ENCODE peak calls at places on chromosomes 6 and 20, in five cellular contexts. N is K562, W is GM12878, U is HCT116, J is H1. C is an unnamed sample.

GRCh38 chr6:153947817-153948447 is 91.1 kb upstream of the OPRM1 start:
- DNase-seq in W (no peak), N (peak; percentile 21), J (peak; percentile 69), U (peak; percentile 21), C (peak; percentile 20)

GRCh38 chr20:23409800-23410199 is 11.5 kb downstream of the NAPB start:
- DNase-seq in W (no peak), U (no peak), N (no peak), J (no peak), C (no peak)

GRCh38 chr6:148304976-148305375 is 37.7 kb upstream of the SASH1 start:
- DNase-seq in N (no peak), J (no peak), U (no peak), W (no peak), C (no peak)

GRCh38 chr6:125444234-125444949 is 142.6 kb upstream of the HDDC2 start:
- DNase-seq in U (no peak), W (no peak), J (no peak), N (no peak), C (no peak)

GRCh38 chr6:112804638-112805330 is 457.7 kb downstream of the RFPL4B start:
- DNase-seq in J (no peak), N (no peak), W (no peak), U (no peak), C (no peak)

GRCh38 chr6:129754750-129755149 is 44.8 kb upstream of the ARHGAP18 start:
- DNase-seq in U (no peak), J (no peak), W (no peak), N (no peak), C (no peak)

GRCh38 chr6:87082160-87082721 is 12.7 kb downstream of the CGA start:
- DNase-seq in J (no peak), U (no peak), W (no peak), N (no peak), C (no peak)

GRCh38 chr6:134720353-134721094 is 229.4 kb downstream of the ALDH8A1 start:
- DNase-seq in W (no peak), U (no peak), J (no peak), N (no peak), C (no peak)

GRCh38 chr6:45351667-45352066 is 23.5 kb downstream of the RUNX2 start:
- DNase-seq in W (no peak), N (peak; percentile 16), J (no peak), U (no peak), C (no peak)

GRCh38 chr6:7827142-7827541 is 83.4 kb downstream of the TXNDC5 start:
- DNase-seq in J (no peak), U (no peak), W (no peak), N (no peak), C (no peak)

GRCh38 chr20:61803903-61804804 is 261.5 kb downstream of the TAF4 start:
- DNase-seq in U (no peak), J (no peak), W (peak; percentile 3), N (no peak), C (no peak)

GRCh38 chr20:2738734-2739398 is 46.3 kb downstream of the EBF4 start:
- DNase-seq in U (no peak), J (peak; percentile 45), W (no peak), N (no peak), C (no peak)

GRCh38 chr6:22313796-22314195 is 17.0 kb upstream of the PRL start:
- DNase-seq in J (no peak), N (no peak), U (no peak), W (no peak), C (no peak)

GRCh38 chr6:82750570-82750969 is 315.1 kb downstream of the UBE3D start:
- DNase-seq in W (no peak), U (no peak), N (no peak), J (no peak), C (no peak)

GRCh38 chr6:165231581-165232276 is 77.7 kb downstream of the C6orf118 start:
- DNase-seq in U (peak; percentile 6), J (no peak), W (no peak), N (no peak), C (no peak)

GRCh38 chr6:52547647-52548352 is 29.1 kb downstream of the TRAM2 start:
- DNase-seq in J (no peak), W (no peak), U (no peak), N (peak; percentile 32), C (peak; percentile 83)

DNA sequence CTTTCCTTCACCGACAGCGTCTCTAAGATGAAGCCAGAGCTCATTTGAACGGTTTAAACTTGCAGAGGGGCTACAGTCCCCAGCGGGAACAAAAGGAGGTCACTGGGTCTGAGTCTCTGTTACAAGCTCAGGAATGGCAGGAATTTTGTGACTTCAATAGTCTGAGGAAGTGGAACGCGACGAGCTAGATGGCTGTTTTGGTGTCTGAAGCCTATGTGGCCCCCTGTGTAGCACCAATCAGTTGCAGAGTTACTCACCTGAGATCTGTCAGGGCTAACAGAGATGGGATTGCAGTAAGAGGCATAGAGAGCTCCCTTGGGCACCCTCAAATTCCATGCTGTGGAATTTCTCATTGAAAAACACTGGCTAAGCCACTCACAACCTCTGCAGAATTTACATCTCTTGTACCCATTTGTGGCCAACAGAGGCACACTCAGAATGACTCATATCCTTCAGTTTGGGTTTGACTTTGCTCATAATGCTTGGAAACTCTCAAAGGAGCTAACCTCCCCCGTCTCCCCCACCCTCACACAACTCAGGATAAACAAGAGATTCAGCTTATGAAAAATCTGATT is 7.1 kb upstream of the TCP11 start:
- DNase-seq in N (no peak), W (peak; percentile 32), J (peak; percentile 60), U (no peak), C (no peak)
- TF ChIP-seq CEBPB in N (no peak), W (no peak), J (no peak), U (no peak), C (no peak)

DNA sequence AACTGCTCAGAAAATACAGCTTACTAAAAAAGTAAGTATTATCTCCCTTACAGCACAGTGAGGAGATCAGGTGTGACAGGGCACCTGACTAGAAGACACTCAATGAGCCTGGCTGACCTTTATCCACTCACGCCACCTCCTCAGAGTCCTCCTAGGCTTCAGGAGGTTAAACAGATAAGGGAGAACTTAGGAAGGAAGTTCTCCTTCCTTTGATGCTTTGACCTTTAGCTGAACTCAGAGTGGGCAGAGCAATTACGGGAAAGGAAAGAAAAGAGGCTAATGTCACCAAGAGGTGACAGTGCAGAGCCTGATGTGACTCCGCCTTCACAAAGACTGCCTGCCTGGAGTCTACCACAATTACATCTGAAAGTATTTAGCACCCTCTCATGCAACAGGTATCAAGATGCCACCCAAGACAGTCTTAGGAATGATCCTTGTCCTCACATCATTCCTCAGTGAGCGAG is 36.7 kb downstream of the MAN1A1 start:
- DNase-seq in W (no peak), U (no peak), J (no peak), N (peak; percentile 45), C (peak; percentile 24)
- TF ChIP-seq POLR2AphosphoS5 in W (no peak), U (no peak), J (no peak), N (peak; percentile 69), C (no peak)

DNA sequence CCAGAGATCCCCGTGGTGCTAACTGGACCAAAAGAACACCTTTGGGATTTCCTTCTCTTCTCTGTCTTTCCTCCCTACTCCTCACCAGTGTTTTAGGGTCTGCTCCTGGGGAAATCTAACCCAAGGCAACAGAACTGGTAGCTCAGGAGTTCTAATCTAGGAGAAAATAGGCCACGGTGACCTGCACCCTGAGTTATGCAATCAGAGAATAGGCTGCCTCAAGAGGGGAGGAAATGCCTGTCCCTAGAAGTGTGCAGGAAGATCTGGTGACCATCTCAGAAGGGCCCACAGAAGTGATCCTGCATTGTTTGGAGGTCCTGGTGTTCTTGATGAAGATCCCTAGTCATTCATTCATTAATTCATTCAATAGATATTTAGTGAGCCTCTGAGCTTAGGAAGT is 3.4 kb downstream of the ETV7 start:
- DNase-seq in N (no peak), W (no peak), J (no peak), U (no peak), C (no peak)
- TF ChIP-seq CEBPB in N (peak; percentile 81), W (no peak), J (no peak), U (no peak), C (peak; percentile 54)

DNA sequence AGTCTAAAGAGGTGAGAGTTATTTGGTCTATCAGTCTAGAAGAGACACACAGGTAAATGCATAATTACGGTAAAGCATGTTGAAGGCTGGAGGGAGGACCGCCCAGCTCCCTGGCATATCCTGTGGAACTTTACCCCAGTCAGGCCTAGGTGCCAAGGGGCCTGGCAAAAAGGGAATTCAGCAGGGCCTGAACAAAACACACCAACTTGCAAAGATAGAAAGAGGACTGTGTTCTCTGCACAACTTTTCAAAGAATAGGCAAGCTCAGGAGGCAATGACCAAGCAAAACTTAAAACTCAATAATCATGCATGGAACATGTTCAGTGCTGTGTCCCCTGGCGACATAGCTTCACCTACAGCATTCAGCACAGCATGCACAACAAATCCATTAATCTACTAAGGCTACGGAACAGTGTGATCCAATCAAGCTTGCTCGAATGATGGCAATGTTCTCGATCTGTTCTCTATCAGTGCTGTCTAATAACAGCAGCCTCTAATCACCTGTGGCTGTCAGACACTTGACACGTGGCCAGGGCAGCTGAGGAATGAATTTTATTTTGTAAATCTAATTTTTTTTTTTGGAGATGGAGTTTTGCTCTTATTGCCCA is 27.6 kb downstream of the ZMYND8 start:
- DNase-seq in U (no peak), W (no peak), J (no peak), N (no peak), C (no peak)
- TF ChIP-seq POLR2AphosphoS5 in U (no peak), W (no peak), J (no peak), N (peak; percentile 9), C (no peak)

DNA sequence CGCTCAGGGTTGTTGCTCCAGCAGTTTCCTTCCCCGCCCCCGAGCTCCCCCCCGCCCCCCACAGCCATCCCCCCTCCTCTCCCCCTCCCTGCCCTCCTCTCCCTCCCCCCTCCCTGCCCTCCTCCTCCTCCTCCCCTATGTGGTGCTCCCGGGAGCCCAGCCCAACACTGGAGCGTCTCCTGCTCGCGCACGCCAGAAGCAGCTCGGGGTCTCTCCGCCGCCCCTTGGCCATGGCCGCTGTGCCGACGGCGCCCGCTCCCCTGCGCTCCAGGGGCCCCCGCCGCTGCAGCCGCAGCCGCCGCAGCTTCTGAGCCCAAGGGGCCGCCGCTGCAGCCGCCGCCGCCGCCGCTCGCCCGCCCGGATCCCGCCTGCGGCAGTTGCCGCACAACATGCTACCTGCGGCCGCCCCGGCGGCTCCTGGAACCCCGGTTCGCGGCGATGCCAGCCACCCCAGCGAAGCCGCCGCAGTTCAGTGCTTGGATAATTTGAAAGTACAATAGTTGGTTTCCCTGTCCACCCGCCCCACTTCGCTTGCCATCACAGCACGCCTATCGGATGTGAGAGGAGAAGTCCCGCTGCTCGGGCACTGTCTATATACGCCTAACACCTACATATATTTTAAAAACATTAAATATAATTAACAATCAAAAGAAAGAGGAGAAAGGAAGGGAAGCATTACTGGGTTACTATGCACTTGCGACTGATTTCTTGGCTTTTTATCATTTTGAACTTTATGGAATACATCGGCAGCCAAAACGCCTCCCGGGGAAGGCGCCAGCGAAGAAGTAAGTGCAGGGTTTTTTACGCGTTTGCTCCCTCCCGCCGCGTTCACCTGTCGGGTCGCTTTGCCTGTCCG is at the start of gene RSPO3:
- DNase-seq in W (no peak), U (no peak), N (no peak), J (peak; percentile 79), C (no peak)
- TF ChIP-seq CEBPB in W (no peak), U (no peak), N (no peak), J (no peak), C (no peak)